ENCODE peak calls at places on chromosomes 5 and 9, in seven cellular contexts. N is HepG2, Z is SK-N-SH, P is K562, L is H1, X is HCT116, S is GM12878. J is an unnamed sample.

GRCh38 chr5:111472579-111472978 is 39.8 kb downstream of the STARD4 start:
- DNase-seq in N (no peak), Z (peak; percentile 37), P (no peak), L (no peak), X (no peak), S (no peak), J (no peak)

GRCh38 chr9:123225374-123225813 is 43.0 kb downstream of the STRBP start:
- DNase-seq in N (peak; percentile 29), Z (peak; percentile 20), P (no peak), L (peak; percentile 50), X (peak; percentile 6), S (peak; percentile 81), J (peak; percentile 58)

GRCh38 chr5:96439477-96440184 is 6.6 kb upstream of the PCSK1 start:
- DNase-seq in N (no peak), Z (no peak), P (no peak), L (no peak), X (no peak), S (peak; percentile 56), J (no peak)

GRCh38 chr5:175456105-175456504 is 12.1 kb upstream of the DRD1 start:
- DNase-seq in N (no peak), Z (no peak), P (no peak), L (no peak), X (no peak), S (no peak), J (no peak)

GRCh38 chr5:154444559-154445421 is 1.0 kb upstream of the SAP30L start:
- DNase-seq in N (no peak), Z (peak; percentile 57), P (peak; percentile 27), L (no peak), X (no peak), S (no peak), J (no peak)

GRCh38 chr5:168269950-168270349 is 21.5 kb upstream of the WWC1 start:
- DNase-seq in N (no peak), Z (peak; percentile 46), P (peak; percentile 38), L (no peak), X (no peak), S (no peak), J (no peak)

GRCh38 chr5:43643327-43643726 is 40.3 kb downstream of the NNT start:
- DNase-seq in N (no peak), Z (no peak), P (no peak), L (no peak), X (no peak), S (no peak), J (no peak)

GRCh38 chr9:91503650-91504007 is 80.0 kb upstream of the NFIL3 start:
- DNase-seq in N (no peak), Z (no peak), P (no peak), L (no peak), X (no peak), S (no peak), J (no peak)

GRCh38 chr9:135520916-135521607 is at the start of gene LCN1:
- DNase-seq in N (no peak), Z (no peak), P (no peak), L (no peak), X (no peak), S (no peak), J (no peak)

GRCh38 chr9:70412678-70413426 is 1.6 kb downstream of the KLF9 start:
- DNase-seq in N (peak; percentile 37), Z (peak; percentile 82), P (peak; percentile 44), L (no peak), X (no peak), S (no peak), J (peak; percentile 70)

GRCh38 chr9:94804316-94804715 is 77.8 kb downstream of the AOPEP start:
- DNase-seq in N (no peak), Z (no peak), P (no peak), L (no peak), X (no peak), S (no peak), J (no peak)

GRCh38 chr5:134738963-134739661 is 764 bp downstream of the CAMLG start:
- DNase-seq in N (peak; percentile 73), Z (peak; percentile 48), P (peak; percentile 40), L (no peak), X (peak; percentile 55), S (no peak), J (peak; percentile 46)

GRCh38 chr9:113436753-113437515 is 26.4 kb downstream of the C9orf43 start:
- DNase-seq in N (no peak), Z (no peak), P (peak; percentile 19), L (no peak), X (no peak), S (no peak), J (no peak)

GRCh38 chr5:34827594-34828506 is 11.1 kb upstream of the TTC23L start:
- DNase-seq in N (no peak), Z (no peak), P (no peak), L (no peak), X (no peak), S (no peak), J (no peak)

GRCh38 chr5:60229786-60230185 is 336.3 kb upstream of the PDE4D start:
- DNase-seq in N (no peak), Z (no peak), P (no peak), L (no peak), X (no peak), S (no peak), J (no peak)

GRCh38 chr5:151239237-151239861 is 13.6 kb upstream of the GM2A start:
- DNase-seq in N (peak; percentile 63), Z (peak; percentile 85), P (peak; percentile 75), L (no peak), X (peak; percentile 34), S (no peak), J (peak; percentile 78)

GRCh38 chr9:113823421-113823820 is 52.7 kb upstream of the ZNF618 start:
- DNase-seq in N (no peak), Z (no peak), P (no peak), L (no peak), X (no peak), S (no peak), J (no peak)

GRCh38 chr9:112601646-112602045 is 115.0 kb downstream of the KIAA1958 start:
- DNase-seq in N (no peak), Z (no peak), P (no peak), L (no peak), X (no peak), S (no peak), J (no peak)

GRCh38 chr5:181204561-181205401 is at the start of gene TRIM7:
- DNase-seq in N (no peak), Z (peak; percentile 72), P (peak; percentile 64), L (no peak), X (no peak), S (no peak), J (peak; percentile 61)

DNA sequence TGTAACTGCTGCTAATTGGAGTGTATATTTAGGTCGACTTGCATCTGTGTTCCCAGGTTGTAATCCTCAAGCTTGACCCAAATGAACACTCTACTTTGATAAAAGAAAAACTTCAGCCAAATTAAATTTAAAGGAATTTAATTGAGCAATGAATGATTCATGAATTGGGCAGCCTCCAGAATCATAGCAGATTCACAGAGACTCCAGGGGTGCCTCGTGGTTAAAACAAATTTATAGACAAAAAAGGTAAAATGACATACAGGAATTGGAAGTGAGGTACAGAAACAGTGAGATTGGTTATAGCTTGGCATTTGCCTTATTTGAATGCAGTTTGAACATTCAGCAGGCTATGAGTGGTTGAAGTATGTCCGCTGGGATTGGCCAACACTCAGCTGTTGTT is 21.6 kb upstream of the SPATA31D4 start:
- DNase-seq in N (no peak), Z (no peak), P (no peak), L (no peak), X (no peak), S (no peak), J (no peak)
- TF ChIP-seq JUND in N (no peak), Z (no peak), P (no peak), L (no peak), X (no peak), S (no peak), J (no peak)

GRCh38 chr9:6689893-6690634 is 44.5 kb upstream of the GLDC start:
- DNase-seq in N (no peak), Z (no peak), P (no peak), L (no peak), X (no peak), S (no peak), J (no peak)

GRCh38 chr9:6687180-6687579 is 41.7 kb upstream of the GLDC start:
- DNase-seq in N (no peak), Z (no peak), P (no peak), L (no peak), X (no peak), S (no peak), J (no peak)

GRCh38 chr9:6681957-6682501 is 36.5 kb upstream of the GLDC start:
- DNase-seq in N (no peak), Z (peak; percentile 32), P (no peak), L (no peak), X (no peak), S (no peak), J (no peak)

GRCh38 chr9:6681147-6681956 is 35.8 kb upstream of the GLDC start:
- DNase-seq in N (peak; percentile 96), Z (peak; percentile 96), P (peak; percentile 89), L (peak; percentile 91), X (peak; percentile 95), S (peak; percentile 88), J (peak; percentile 96)

GRCh38 chr9:6686396-6686795 is 40.9 kb upstream of the GLDC start:
- DNase-seq in N (peak; percentile 44), Z (no peak), P (no peak), L (no peak), X (no peak), S (no peak), J (peak; percentile 43)
- TF ChIP-seq JUND in N (no peak), Z (no peak), P (no peak), L (no peak), X (no peak), S (no peak), J (no peak)

DNA sequence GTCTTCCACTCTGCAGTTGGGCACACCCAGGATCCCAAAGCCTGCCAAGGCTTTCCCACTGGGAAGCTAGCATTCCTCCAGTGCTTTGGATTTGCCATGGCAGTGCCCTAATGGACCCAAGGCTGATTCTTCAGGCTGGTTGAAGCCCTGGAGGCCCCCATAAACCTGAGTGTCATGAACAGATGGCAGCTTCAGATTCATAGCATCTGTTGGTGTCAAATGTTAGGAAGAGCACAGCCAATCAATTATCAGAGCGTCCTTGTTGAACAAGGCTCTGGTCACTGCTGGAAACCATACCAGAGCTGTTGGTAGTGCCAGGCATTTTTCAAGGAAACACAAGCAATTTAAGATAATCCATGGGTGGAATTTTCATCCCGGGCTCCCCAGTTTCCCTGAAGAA is 241.1 kb upstream of the KLF4 start:
- DNase-seq in N (no peak), Z (no peak), P (no peak), L (no peak), X (no peak), S (no peak), J (no peak)
- TF ChIP-seq JUND in N (no peak), Z (no peak), P (no peak), L (no peak), X (no peak), S (no peak), J (no peak)

DNA sequence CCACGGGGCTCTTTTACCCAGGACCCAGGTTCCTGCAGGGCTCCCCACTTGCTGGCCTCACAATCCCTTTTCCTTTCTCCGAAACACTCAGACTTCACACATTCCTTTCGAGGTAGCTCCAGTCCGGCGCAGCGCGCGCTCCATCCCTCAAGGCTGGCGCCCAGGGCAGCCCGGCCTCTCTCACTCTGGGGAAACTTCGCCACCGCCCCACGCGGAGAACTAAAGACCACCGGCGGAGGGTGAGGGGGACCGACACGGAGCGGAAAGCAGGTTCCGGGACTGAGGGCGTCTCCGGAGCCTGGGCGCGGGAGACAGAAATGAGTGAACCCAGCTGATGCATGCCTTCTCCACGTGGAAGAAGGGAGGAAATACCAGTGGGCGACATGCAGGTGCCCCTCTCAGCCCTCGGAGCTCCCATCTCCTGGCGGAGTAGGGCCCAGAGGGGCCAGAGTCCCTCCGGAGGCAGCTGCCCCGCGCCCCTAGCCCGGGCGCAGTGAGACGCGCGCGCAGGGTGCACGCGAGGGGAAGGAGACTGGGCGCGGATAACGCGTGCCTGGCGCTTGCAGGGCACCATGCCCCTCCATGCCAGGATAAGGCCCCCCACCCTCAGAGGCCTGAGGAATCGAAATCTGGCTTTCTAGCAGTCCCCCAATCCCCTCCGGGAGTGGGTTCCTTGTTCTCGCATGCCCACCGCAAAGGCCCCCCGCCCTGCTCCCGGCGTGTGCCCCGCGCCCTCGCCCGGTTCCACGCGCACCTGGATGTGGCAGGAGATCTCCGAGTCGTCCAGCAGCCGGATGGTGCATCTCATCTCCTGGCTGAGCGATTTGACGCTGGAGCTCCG is 650 bp downstream of the FRMD3 start:
- DNase-seq in N (no peak), Z (peak; percentile 47), P (no peak), L (no peak), X (no peak), S (no peak), J (no peak)
- TF ChIP-seq JUND in N (no peak), Z (no peak), P (no peak), L (no peak), X (no peak), S (no peak), J (no peak)

J was measured in T47D.